ENCODE peak calls at places on chromosomes 16 and 17, in five cellular contexts. W is right lobe of liver, H is colonic mucosa, Q is fibroblast of pulmonary artery, T is choroid plexus epithelial cell. Z is an unnamed sample.
A peak's percentile ranks its signal among the peaks of the same experiment; 100 is the strongest.

GRCh38 chr17:41406205-41406604 is 8.8 kb upstream of the KRT31 start:
- DNase-seq in H (no peak), W (no peak), T (peak; percentile 25), Q (no peak), Z (peak; percentile 33)

GRCh38 chr17:60079401-60079861 is 710 bp upstream of the HEATR6 start:
- DNase-seq in W (no peak), Q (peak; percentile 54), T (no peak), H (no peak), Z (peak; percentile 45)

GRCh38 chr17:60792250-60792898 is 114.7 kb downstream of the BCAS3 start:
- DNase-seq in W (no peak), Q (no peak), T (no peak), H (no peak), Z (no peak)

GRCh38 chr16:25633549-25633948 is 58.2 kb upstream of the HS3ST4 start:
- DNase-seq in T (no peak), H (no peak), W (no peak), Q (no peak), Z (peak; percentile 27)

GRCh38 chr17:44911133-44912001 is 3.9 kb downstream of the GFAP start:
- DNase-seq in H (peak; percentile 74), T (peak; percentile 60), W (peak; percentile 82), Q (peak; percentile 48), Z (peak; percentile 36)

GRCh38 chr17:6461792-6462524 is 17.7 kb downstream of the PIMREG start:
- DNase-seq in H (no peak), T (no peak), W (no peak), Q (no peak), Z (no peak)

GRCh38 chr17:57388326-57388725 is 132.0 kb downstream of the MSI2 start:
- DNase-seq in W (no peak), Q (no peak), T (no peak), H (no peak), Z (no peak)

GRCh38 chr17:20234266-20234665 is 225.1 kb downstream of the SPECC1 start:
- DNase-seq in T (no peak), Q (no peak), W (no peak), H (no peak), Z (no peak)

GRCh38 chr16:5056347-5056746 is 9.4 kb downstream of the C16orf89 start:
- DNase-seq in W (no peak), H (peak; percentile 46), Q (no peak), T (peak; percentile 35), Z (peak; percentile 37)

GRCh38 chr16:12020007-12020406 is 43.5 kb downstream of the SNX29 start:
- DNase-seq in Q (no peak), H (no peak), W (no peak), T (no peak), Z (no peak)

GRCh38 chr16:85587763-85588474 is 25.2 kb upstream of the GSE1 start:
- DNase-seq in Q (no peak), W (no peak), H (no peak), T (no peak), Z (no peak)

GRCh38 chr17:74271902-74272563 is 2.0 kb upstream of the DNAI2 start:
- DNase-seq in H (peak; percentile 32), T (no peak), W (no peak), Q (no peak), Z (no peak)

GRCh38 chr17:73647767-73648542 is 3.7 kb upstream of the SDK2 start:
- DNase-seq in T (no peak), H (no peak), Q (no peak), W (no peak), Z (no peak)

GRCh38 chr17:9470171-9470570 is 105.4 kb downstream of the STX8 start:
- DNase-seq in W (no peak), H (no peak), Q (peak; percentile 50), T (peak; percentile 55), Z (no peak)

GRCh38 chr17:9587969-9588656 is 11.7 kb downstream of the CFAP52 start:
- DNase-seq in Q (no peak), H (no peak), T (no peak), W (no peak), Z (no peak)

GRCh38 chr16:2465653-2466415 is 5.3 kb upstream of the NTN3 start:
- DNase-seq in H (no peak), W (no peak), Q (no peak), T (no peak), Z (no peak)

GRCh38 chr17:7336240-7337175 is at the start of gene ACAP1:
- DNase-seq in T (no peak), W (no peak), Q (no peak), H (peak; percentile 65), Z (no peak)

GRCh38 chr17:55887531-55887930 is 136.7 kb downstream of the PCTP start:
- DNase-seq in Q (no peak), H (no peak), T (no peak), W (no peak), Z (no peak)

DNA sequence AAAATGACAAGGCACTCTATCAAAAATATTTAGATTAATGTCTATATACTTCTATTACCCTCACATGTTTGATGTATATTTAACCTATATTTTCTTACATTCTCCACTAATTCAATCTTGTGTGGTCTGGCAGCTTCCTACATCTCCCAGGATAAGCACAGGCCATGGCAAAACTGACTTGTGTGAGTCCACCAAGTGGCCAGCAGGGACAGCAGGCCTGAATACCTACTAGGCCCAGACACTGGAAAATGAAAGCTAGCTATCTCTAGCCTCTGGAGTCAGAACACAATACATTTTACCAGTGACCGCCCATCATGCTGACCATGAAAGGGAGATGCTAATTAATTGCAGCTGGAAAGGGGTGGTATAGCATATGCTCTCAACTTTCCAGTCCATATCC is 132.3 kb downstream of the PCTP start:
- DNase-seq in W (no peak), T (no peak), H (no peak), Q (no peak), Z (no peak)
- TF ChIP-seq CTCF in W (no peak), T (no peak), H (no peak), Q (no peak), Z (no peak)

GRCh38 chr16:56933266-56933619 is 1.3 kb downstream of the HERPUD1 start:
- DNase-seq in H (no peak), W (no peak), T (no peak), Q (no peak), Z (peak; percentile 39)

GRCh38 chr16:56931769-56932587 is at the start of gene HERPUD1:
- DNase-seq in H (peak; percentile 99), Q (peak; percentile 98), T (peak; percentile 99), W (peak; percentile 100), Z (peak; percentile 98)

GRCh38 chr16:56931253-56931768 is 631 bp upstream of the HERPUD1 start:
- DNase-seq in Q (no peak), W (no peak), T (no peak), H (peak; percentile 83), Z (no peak)

GRCh38 chr16:56933828-56934598 is 2.1 kb downstream of the HERPUD1 start:
- DNase-seq in Q (no peak), H (no peak), T (no peak), W (no peak), Z (no peak)

DNA sequence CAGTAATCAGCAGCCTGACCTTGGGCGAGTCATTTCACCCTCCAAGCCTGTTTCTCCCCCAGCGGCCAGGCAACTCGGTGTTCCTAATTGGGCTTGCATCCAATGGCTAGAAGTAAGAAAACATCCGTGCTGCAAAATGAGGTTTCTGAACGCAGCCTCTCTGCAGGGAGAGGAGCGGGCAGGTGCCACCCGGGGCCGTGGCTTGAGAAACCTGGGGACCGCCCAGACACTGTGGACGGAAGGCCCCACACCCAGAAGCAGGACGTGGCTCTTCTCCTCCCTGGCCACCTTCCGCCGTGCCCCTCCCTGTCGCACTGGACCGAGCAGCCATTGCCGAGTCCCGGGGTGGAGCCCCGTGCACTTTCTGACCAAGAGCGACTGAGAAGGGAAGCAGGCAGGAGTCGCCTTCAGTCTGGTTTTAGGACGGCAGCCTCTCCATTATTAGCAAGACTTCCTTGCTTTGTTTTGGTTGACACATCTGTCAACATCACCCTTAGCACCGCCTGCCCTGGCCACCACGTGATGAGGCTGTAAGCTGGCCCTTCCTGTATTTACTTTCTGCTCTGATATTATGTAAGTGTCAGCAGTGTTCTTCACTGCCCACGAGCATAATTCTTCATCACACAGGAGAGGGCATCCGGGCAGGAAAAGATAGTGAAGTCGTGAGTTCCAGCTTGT is 785 bp downstream of the HERPUD1 start:
- DNase-seq in W (peak; percentile 92), H (peak; percentile 86), Q (peak; percentile 87), T (peak; percentile 79), Z (peak; percentile 81)
- TF ChIP-seq CTCF in W (no peak), H (no peak), Q (no peak), T (no peak), Z (no peak)

DNA sequence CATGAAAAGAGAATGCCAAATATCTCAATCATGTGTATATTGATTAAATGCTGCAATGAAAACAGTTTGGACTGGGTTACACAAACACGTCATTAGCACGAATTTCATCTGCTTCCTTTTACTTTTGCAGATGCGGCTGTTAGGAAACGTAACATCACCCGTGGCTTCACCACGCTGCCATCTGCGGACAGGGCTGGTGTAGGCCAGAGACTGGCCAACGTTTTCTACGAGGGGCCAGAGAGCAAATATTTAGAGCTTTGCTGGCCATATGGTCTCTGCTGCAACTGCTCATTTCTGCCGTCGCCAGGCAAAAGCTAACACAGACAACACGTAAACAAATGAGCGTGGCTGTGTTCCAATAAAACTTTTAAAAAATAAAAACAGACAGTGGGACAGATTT is 96.5 kb downstream of the ENGASE start:
- DNase-seq in T (no peak), H (no peak), W (no peak), Q (no peak), Z (no peak)
- TF ChIP-seq CTCF in T (no peak), H (no peak), W (no peak), Q (no peak), Z (no peak)

DNA sequence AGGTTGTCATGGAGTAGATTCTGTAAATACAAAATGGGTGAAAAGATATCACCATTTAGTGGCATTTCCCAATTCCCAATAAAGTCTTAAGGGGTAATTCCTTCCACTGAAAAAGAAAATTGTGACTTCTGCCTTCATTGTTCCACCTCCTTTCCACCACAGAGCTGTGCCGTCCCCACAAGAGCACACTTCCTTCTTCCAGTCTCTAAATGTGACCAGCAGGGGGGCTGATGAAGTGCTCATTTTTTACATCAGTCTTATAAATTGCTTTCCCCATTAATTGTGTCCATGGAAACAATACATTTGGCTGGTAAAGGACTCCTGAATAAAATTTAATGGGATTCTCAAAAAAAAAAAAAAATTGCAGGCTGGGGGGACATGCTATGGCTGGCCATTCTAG is 260.8 kb upstream of the PSMD7 start:
- DNase-seq in Q (peak; percentile 8), T (peak; percentile 11), H (no peak), W (no peak), Z (peak; percentile 16)
- TF ChIP-seq CTCF in Q (peak; percentile 23), T (peak; percentile 27), H (no peak), W (no peak), Z (no peak)

GRCh38 chr16:21277045-21277926 is 804 bp downstream of the CRYM start:
- DNase-seq in T (no peak), Q (no peak), H (no peak), W (no peak), Z (no peak)
- TF ChIP-seq CTCF in T (no peak), Q (no peak), H (no peak), W (no peak), Z (no peak)

GRCh38 chr16:10181196-10182162 is 749 bp downstream of the GRIN2A start:
- DNase-seq in W (peak; percentile 67), Q (peak; percentile 54), T (peak; percentile 43), H (peak; percentile 27), Z (peak; percentile 23)
- TF ChIP-seq CTCF in W (peak; percentile 88), Q (peak; percentile 64), T (peak; percentile 74), H (peak; percentile 82), Z (peak; percentile 44)

GRCh38 chr16:50038756-50039529 is 13.9 kb downstream of the CNEP1R1 start:
- DNase-seq in H (peak; percentile 74), W (peak; percentile 58), T (no peak), Q (no peak), Z (no peak)
- TF ChIP-seq CTCF in H (no peak), W (no peak), T (no peak), Q (no peak), Z (no peak)

Z was measured in MCF 10A.